ENCODE peak calls at places on chromosome 17, in four cellular contexts. U is H9; D is cardiac septum; Y is stimulated activated CD4-positive, alpha-beta T cell treated with anti-CD3 and anti-CD28 coated beads, Interleukin-2, amount 100 ng/mL, for 24 hours. X is an unnamed sample.

GRCh38 chr17:64441772-64442549 is 7.0 kb upstream of the MILR1 start:
- DNase-seq in U (no peak), Y (no peak), D (peak; percentile 76), X (peak; percentile 23)

GRCh38 chr17:65559802-65560627 is 1.4 kb downstream of the AXIN2 start:
- DNase-seq in U (peak; percentile 74), D (no peak), Y (peak; percentile 38), X (no peak)

GRCh38 chr17:73261952-73262675 is 434 bp upstream of the CPSF4L start:
- DNase-seq in Y (no peak), U (no peak), D (no peak), X (no peak)

GRCh38 chr17:7017827-7018200 is 5.0 kb upstream of the BCL6B start:
- DNase-seq in Y (no peak), U (no peak), D (no peak), X (peak; percentile 87)

GRCh38 chr17:11144358-11145233 is 96.4 kb upstream of the SHISA6 start:
- DNase-seq in D (no peak), U (peak; percentile 65), Y (no peak), X (no peak)

GRCh38 chr17:51703364-51704341 is 443.3 kb downstream of the UTP18 start:
- DNase-seq in Y (no peak), U (no peak), D (peak; percentile 82), X (peak; percentile 49)

GRCh38 chr17:18261146-18261515 is 669 bp downstream of the MIEF2 start:
- DNase-seq in D (peak; percentile 94), U (peak; percentile 68), Y (peak; percentile 43), X (peak; percentile 94)

GRCh38 chr17:55833311-55833710 is 82.5 kb downstream of the PCTP start:
- DNase-seq in D (no peak), Y (no peak), U (no peak), X (no peak)

GRCh38 chr17:78227455-78227916 is 3.9 kb upstream of the TMEM235 start:
- DNase-seq in D (no peak), U (no peak), Y (no peak), X (no peak)

GRCh38 chr17:75428775-75429469 is 23.4 kb upstream of the GRB2 start:
- DNase-seq in Y (no peak), D (no peak), U (no peak), X (no peak)

GRCh38 chr17:68439656-68440290 is 17.5 kb downstream of the WIPI1 start:
- DNase-seq in U (no peak), D (no peak), Y (no peak), X (no peak)